ENCODE peak calls at places on chromosomes 2 and 18, in nine cellular contexts. G, J, R, T, O, B, V, L and Q are unnamed samples. For H3K4me1, the result is how much of the 10 kb centered on the place peaks cover.

GRCh38 chr2:146123256-146123655 is 1603.3 kb upstream of the ZEB2 start:
- DNase-seq in G (no peak), J (no peak), R (no peak), T (no peak), O (no peak), B (no peak), V (no peak), L (peak), Q (no peak)

GRCh38 chr2:25309402-25309801 is 32.3 kb downstream of the DNMT3A start:
- DNase-seq in G (no peak), J (peak), R (peak), T (no peak), O (peak), B (peak), V (peak), L (peak), Q (no peak)

GRCh38 chr2:29113027-29113686 is 2.1 kb upstream of the CLIP4 start:
- DNase-seq in G (no peak), J (no peak), R (peak), T (no peak), O (no peak), B (no peak), V (no peak), L (peak), Q (no peak)

GRCh38 chr18:80154293-80154692 is 45.2 kb downstream of the ADNP2 start:
- DNase-seq in G (no peak), J (peak), R (no peak), T (no peak), O (peak), B (no peak), V (no peak), L (no peak), Q (no peak)

GRCh38 chr2:120461092-120461491 is 115.2 kb downstream of the INHBB start:
- DNase-seq in G (no peak), J (no peak), R (no peak), T (peak), O (no peak), B (no peak), V (no peak), L (no peak), Q (no peak)

GRCh38 chr2:195106681-195107380 is 550.2 kb upstream of the SLC39A10 start:
- DNase-seq in G (no peak), J (no peak), R (no peak), T (peak), O (no peak), B (no peak), V (no peak), L (no peak), Q (no peak)

GRCh38 chr2:39091535-39091934 is 29.3 kb downstream of the SOS1 start:
- DNase-seq in G (no peak), J (no peak), R (no peak), T (no peak), O (no peak), B (no peak), V (no peak), L (no peak), Q (no peak)

GRCh38 chr2:8296340-8296739 is 385.5 kb upstream of the ID2 start:
- DNase-seq in G (no peak), J (no peak), R (no peak), T (no peak), O (no peak), B (no peak), V (no peak), L (no peak), Q (no peak)

GRCh38 chr2:101120124-101120996 is 30.8 kb downstream of the TBC1D8 start:
- DNase-seq in G (peak), J (peak), R (peak), T (peak), O (peak), B (peak), V (peak), L (peak), Q (peak)

GRCh38 chr18:9987931-9988330 is 74.1 kb downstream of the VAPA start:
- DNase-seq in G (no peak), J (no peak), R (no peak), T (peak), O (no peak), B (peak), V (no peak), L (no peak), Q (no peak)

GRCh38 chr2:42809131-42809875 is 16.9 kb upstream of the HAAO start:
- DNase-seq in G (no peak), J (peak), R (no peak), T (no peak), O (no peak), B (no peak), V (peak), L (no peak), Q (no peak)

GRCh38 chr2:158664987-158665386 is 130.1 kb upstream of the DAPL1 start:
- DNase-seq in G (no peak), J (no peak), R (no peak), T (no peak), O (no peak), B (no peak), V (no peak), L (peak), Q (no peak)

GRCh38 chr2:233384811-233385488 is 30.7 kb downstream of the DGKD start:
- DNase-seq in G (no peak), J (no peak), R (no peak), T (no peak), O (no peak), B (peak), V (no peak), L (no peak), Q (no peak)

GRCh38 chr2:157305713-157306110 is 19.9 kb downstream of the ERMN start:
- DNase-seq in G (no peak), J (no peak), R (no peak), T (no peak), O (no peak), B (no peak), V (no peak), L (peak), Q (no peak)

GRCh38 chr2:157304811-157305712 is 20.6 kb downstream of the ERMN start:
- DNase-seq in G (no peak), J (no peak), R (no peak), T (no peak), O (no peak), B (no peak), V (no peak), L (peak), Q (no peak)

GRCh38 chr2:157303612-157304011 is 22.0 kb downstream of the ERMN start:
- DNase-seq in G (no peak), J (no peak), R (no peak), T (no peak), O (no peak), B (no peak), V (no peak), L (no peak), Q (no peak)

GRCh38 chr2:157302492-157303099 is 23.0 kb downstream of the ERMN start:
- DNase-seq in G (no peak), J (peak), R (peak), T (no peak), O (peak), B (no peak), V (peak), L (peak), Q (no peak)

DNA sequence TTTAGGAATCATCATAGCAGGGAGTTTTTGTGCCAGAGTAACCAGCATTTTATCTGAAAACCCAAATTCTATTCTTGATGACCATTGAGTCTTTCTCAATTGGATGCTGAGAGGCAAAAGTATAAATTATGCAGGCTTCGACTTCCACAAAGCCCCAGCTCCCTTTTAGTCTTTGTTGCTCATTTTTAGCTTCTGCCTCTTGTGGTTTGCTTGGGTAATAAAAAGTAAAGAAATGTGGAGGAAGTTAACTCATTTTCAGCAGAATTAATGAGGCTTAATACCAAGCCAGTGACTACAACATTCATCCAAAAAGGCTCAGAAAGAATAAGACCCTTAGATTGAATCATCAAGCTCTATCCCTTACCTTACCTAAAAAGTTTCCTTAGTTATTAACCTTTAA is 18.6 kb downstream of the ERMN start:
- DNase-seq in G (no peak), J (no peak), R (no peak), T (no peak), O (no peak), B (no peak), V (no peak), L (peak), Q (no peak)
- TF ChIP-seq CTCF in G (no peak), J (no peak), R (peak), T (peak), O (no peak), B (no peak), V (no peak), L (no peak), Q (peak)

GRCh38 chr2:179050735-179051134 is 798 bp upstream of the CCDC141 start:
- DNase-seq in G (no peak), J (no peak), R (no peak), T (no peak), O (no peak), B (no peak), V (no peak), L (no peak), Q (no peak)

GRCh38 chr2:179049546-179050311 is at the start of gene CCDC141:
- DNase-seq in G (no peak), J (peak), R (no peak), T (no peak), O (no peak), B (no peak), V (peak), L (no peak), Q (no peak)

GRCh38 chr2:179051250-179051649 is 1.3 kb upstream of the CCDC141 start:
- DNase-seq in G (no peak), J (no peak), R (no peak), T (no peak), O (no peak), B (no peak), V (peak), L (no peak), Q (no peak)

GRCh38 chr2:179044500-179044899 is 5.4 kb downstream of the CCDC141 start:
- DNase-seq in G (no peak), J (no peak), R (no peak), T (no peak), O (no peak), B (no peak), V (no peak), L (no peak), Q (no peak)

DNA sequence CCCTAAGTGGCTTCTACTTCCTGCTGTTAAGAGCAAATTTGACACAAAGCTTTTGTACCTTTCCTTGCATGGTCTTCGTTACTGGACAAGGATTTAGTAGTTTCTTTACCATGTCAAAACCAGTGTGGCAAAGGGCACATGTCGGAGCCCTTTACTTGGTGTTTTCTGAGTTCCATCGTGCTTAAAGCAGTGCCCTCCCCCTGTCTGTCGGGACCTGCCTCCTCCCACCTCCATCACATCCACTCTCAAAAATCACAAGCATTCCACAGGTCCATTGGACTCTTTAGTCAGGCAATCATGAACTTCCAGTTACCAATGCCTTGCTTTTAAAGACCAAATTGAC is 763 bp downstream of the CCDC141 start:
- DNase-seq in G (no peak), J (no peak), R (no peak), T (no peak), O (no peak), B (no peak), V (no peak), L (no peak), Q (no peak)
- H3K4me1 ChIP-seq in G (under half), J (under half), R (under half), T (under half), O (under half), B (under half), V (under half), L (under half), Q (under half)

GRCh38 chr2:176159678-176160250 is 2.7 kb downstream of the HOXD3 start:
- DNase-seq in G (no peak), J (no peak), R (no peak), T (no peak), O (no peak), B (no peak), V (no peak), L (peak), Q (no peak)
- H3K4me3 ChIP-seq in G (peak), J (no peak), R (no peak), T (peak), O (no peak), B (peak), V (no peak), L (no peak), Q (no peak)

GRCh38 chr2:9797681-9798556 is 45.4 kb upstream of the TAF1B start:
- DNase-seq in G (peak), J (no peak), R (no peak), T (peak), O (no peak), B (no peak), V (peak), L (no peak), Q (peak)
- TF ChIP-seq CTCF in G (no peak), J (no peak), R (no peak), T (no peak), O (no peak), B (no peak), V (no peak), L (no peak), Q (no peak)

DNA sequence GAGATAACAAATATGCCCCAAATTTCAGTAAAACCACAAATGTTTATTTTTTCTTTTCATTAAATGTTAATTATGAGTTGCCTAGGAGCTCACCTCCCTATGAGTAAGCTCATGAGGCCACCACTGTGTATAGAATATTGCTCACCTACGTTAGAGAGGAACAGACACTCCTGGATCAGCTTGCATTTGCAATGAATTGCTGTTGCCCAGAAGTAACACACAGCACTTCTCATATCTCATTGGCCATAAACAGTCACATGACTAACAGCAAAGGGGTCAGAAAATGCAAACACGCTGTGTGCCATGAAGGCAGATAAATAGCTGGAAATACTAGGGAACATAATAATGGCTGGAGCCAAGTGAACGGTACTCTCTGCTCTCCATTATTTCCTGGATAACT is 89.0 kb upstream of the GALNT5 start:
- DNase-seq in G (no peak), J (no peak), R (no peak), T (no peak), O (no peak), B (no peak), V (no peak), L (peak), Q (no peak)
- H3K4me1 ChIP-seq in G (under half), J (under half), R (under half), T (under half), O (under half), B (under half), V (under half), L (under half), Q (under half)